ENCODE peak calls at places on chromosomes 12 and 14, in nine cellular contexts. T, C, I, Q, W, N, P, R and S are unnamed samples.

GRCh38 chr12:12210983-12211382 is 55.9 kb downstream of the LRP6 start:
- DNase-seq in T (no peak), C (no peak), I (no peak), Q (no peak), W (no peak), N (no peak), P (no peak), R (no peak), S (no peak)

GRCh38 chr12:52521175-52521574 is 981 bp upstream of the KRT5 start:
- DNase-seq in T (no peak), C (no peak), I (no peak), Q (no peak), W (peak; percentile 52), N (no peak), P (peak; percentile 82), R (no peak), S (no peak)

GRCh38 chr12:53213348-53213747 is 6.3 kb upstream of the ITGB7 start:
- DNase-seq in T (peak; percentile 72), C (no peak), I (peak; percentile 86), Q (peak; percentile 66), W (peak; percentile 76), N (no peak), P (peak; percentile 58), R (peak; percentile 89), S (no peak)

GRCh38 chr12:110807640-110808039 is 39.1 kb upstream of the CCDC63 start:
- DNase-seq in T (no peak), C (no peak), I (no peak), Q (no peak), W (no peak), N (no peak), P (no peak), R (no peak), S (no peak)

GRCh38 chr14:61461808-61462275 is 140.5 kb downstream of the PRKCH start:
- DNase-seq in T (peak; percentile 83), C (no peak), I (peak; percentile 41), Q (peak; percentile 85), W (peak; percentile 97), N (peak; percentile 46), P (peak; percentile 79), R (no peak), S (peak; percentile 34)

GRCh38 chr12:38390968-38391367 is 74.4 kb downstream of the ALG10B start:
- DNase-seq in T (no peak), C (no peak), I (no peak), Q (no peak), W (peak; percentile 61), N (no peak), P (no peak), R (no peak), S (no peak)

GRCh38 chr12:69698054-69698453 is 1.0 kb downstream of the BEST3 start:
- DNase-seq in T (no peak), C (no peak), I (no peak), Q (no peak), W (no peak), N (no peak), P (no peak), R (no peak), S (no peak)

GRCh38 chr12:38144049-38144448 is 172.5 kb upstream of the ALG10B start:
- DNase-seq in T (peak; percentile 74), C (no peak), I (no peak), Q (no peak), W (peak; percentile 13), N (no peak), P (no peak), R (no peak), S (no peak)

GRCh38 chr12:47993491-47993890 is 10.8 kb downstream of the COL2A1 start:
- DNase-seq in T (no peak), C (no peak), I (no peak), Q (no peak), W (no peak), N (no peak), P (no peak), R (no peak), S (no peak)

GRCh38 chr14:63956326-63956725 is 103.5 kb downstream of the SYNE2 start:
- DNase-seq in T (peak; percentile 49), C (peak; percentile 3), I (no peak), Q (no peak), W (peak; percentile 19), N (no peak), P (peak; percentile 21), R (no peak), S (no peak)

GRCh38 chr12:96401061-96401871 is 1.0 kb upstream of the CDK17 start:
- DNase-seq in T (peak; percentile 84), C (peak; percentile 60), I (peak; percentile 60), Q (peak; percentile 91), W (peak; percentile 81), N (no peak), P (peak; percentile 92), R (no peak), S (no peak)

GRCh38 chr14:103680491-103681231 is 34.6 kb downstream of the XRCC3 start:
- DNase-seq in T (no peak), C (no peak), I (no peak), Q (no peak), W (no peak), N (no peak), P (no peak), R (no peak), S (no peak)

GRCh38 chr14:99430491-99430890 is 50.2 kb downstream of the SETD3 start:
- DNase-seq in T (peak; percentile 76), C (no peak), I (peak; percentile 61), Q (no peak), W (peak; percentile 10), N (no peak), P (no peak), R (no peak), S (no peak)

GRCh38 chr12:27221625-27222387 is 22.3 kb upstream of the STK38L start:
- DNase-seq in T (no peak), C (no peak), I (no peak), Q (no peak), W (no peak), N (no peak), P (no peak), R (no peak), S (no peak)

GRCh38 chr12:124391340-124392261 is 96.7 kb downstream of the RFLNA start:
- DNase-seq in T (peak; percentile 86), C (no peak), I (peak; percentile 93), Q (peak; percentile 59), W (peak; percentile 80), N (no peak), P (peak; percentile 86), R (peak; percentile 85), S (no peak)

GRCh38 chr14:66422019-66422946 is 63.9 kb upstream of the CCDC196 start:
- DNase-seq in T (no peak), C (no peak), I (no peak), Q (no peak), W (no peak), N (no peak), P (no peak), R (no peak), S (no peak)

GRCh38 chr12:65825573-65826512 is 1.6 kb downstream of the HMGA2 start:
- DNase-seq in T (peak; percentile 44), C (no peak), I (peak; percentile 35), Q (no peak), W (peak; percentile 14), N (no peak), P (peak; percentile 52), R (peak; percentile 63), S (no peak)

GRCh38 chr12:62522984-62523383 is 56.4 kb downstream of the MON2 start:
- DNase-seq in T (peak; percentile 41), C (no peak), I (no peak), Q (no peak), W (peak; percentile 18), N (no peak), P (peak; percentile 20), R (no peak), S (no peak)

GRCh38 chr12:4288296-4289019 is 14.9 kb downstream of the CCND2 start:
- DNase-seq in T (no peak), C (no peak), I (no peak), Q (no peak), W (no peak), N (no peak), P (no peak), R (no peak), S (no peak)

GRCh38 chr14:29548948-29549370 is 378.7 kb downstream of the PRKD1 start:
- DNase-seq in T (peak; percentile 71), C (no peak), I (peak; percentile 9), Q (peak; percentile 76), W (peak; percentile 77), N (no peak), P (peak; percentile 70), R (no peak), S (peak; percentile 38)

GRCh38 chr12:46256942-46257341 is 11.9 kb downstream of the SLC38A1 start:
- DNase-seq in T (no peak), C (no peak), I (no peak), Q (no peak), W (no peak), N (no peak), P (no peak), R (no peak), S (no peak)